ENCODE peak calls at places on chromosomes 11 and 22, in five cellular contexts. One of them, this sample, is unnamed.

GRCh38 chr11:63567044-63567840 is 4.1 kb upstream of the PLAAT2 start:
- DNase-seq in GM12891: no peak
- DNase-seq in H1: no peak
- DNase-seq in GM12878: peak; percentile 95
- DNase-seq in SK-N-SH: no peak
- DNase-seq in this sample: no peak

GRCh38 chr11:128318856-128319474 is 268.4 kb downstream of the ETS1 start:
- DNase-seq in GM12891: no peak
- DNase-seq in H1: no peak
- DNase-seq in GM12878: peak; percentile 93
- DNase-seq in SK-N-SH: no peak
- DNase-seq in this sample: no peak

GRCh38 chr11:43547411-43547718 is 133.2 kb upstream of the HSD17B12 start:
- DNase-seq in GM12891: no peak
- DNase-seq in H1: peak; percentile 54
- DNase-seq in GM12878: no peak
- DNase-seq in SK-N-SH: no peak
- DNase-seq in this sample: no peak

GRCh38 chr11:46249103-46249942 is 28.1 kb upstream of the CREB3L1 start:
- DNase-seq in GM12891: no peak
- DNase-seq in H1: no peak
- DNase-seq in GM12878: no peak
- DNase-seq in SK-N-SH: no peak
- DNase-seq in this sample: no peak

GRCh38 chr11:5499671-5500070 is 10.1 kb downstream of the UBQLN3 start:
- DNase-seq in GM12891: no peak
- DNase-seq in H1: no peak
- DNase-seq in GM12878: no peak
- DNase-seq in SK-N-SH: no peak
- DNase-seq in this sample: no peak

GRCh38 chr11:111569476-111569875 is 29.0 kb downstream of the LAYN start:
- DNase-seq in GM12891: no peak
- DNase-seq in H1: no peak
- DNase-seq in GM12878: no peak
- DNase-seq in SK-N-SH: no peak
- DNase-seq in this sample: no peak

GRCh38 chr11:34155759-34156062 is 50.3 kb downstream of the NAT10 start:
- DNase-seq in GM12891: no peak
- DNase-seq in H1: no peak
- DNase-seq in GM12878: no peak
- DNase-seq in SK-N-SH: no peak
- DNase-seq in this sample: no peak

GRCh38 chr22:49826603-49827306 is 918 bp downstream of the BRD1 start:
- DNase-seq in GM12891: no peak
- DNase-seq in H1: peak; percentile 60
- DNase-seq in GM12878: no peak
- DNase-seq in SK-N-SH: peak; percentile 66
- DNase-seq in this sample: no peak

GRCh38 chr11:68549789-68550484 is 89.4 kb downstream of the PPP6R3 start:
- DNase-seq in GM12891: no peak
- DNase-seq in H1: no peak
- DNase-seq in GM12878: no peak
- DNase-seq in SK-N-SH: no peak
- DNase-seq in this sample: no peak

GRCh38 chr11:104594228-104594958 is 303.9 kb downstream of the CASP12 start:
- DNase-seq in GM12891: no peak
- DNase-seq in H1: no peak
- DNase-seq in GM12878: no peak
- DNase-seq in SK-N-SH: no peak
- DNase-seq in this sample: no peak

GRCh38 chr11:63845305-63845704 is 6.4 kb downstream of the MARK2 start:
- DNase-seq in GM12891: no peak
- DNase-seq in H1: no peak
- DNase-seq in GM12878: no peak
- DNase-seq in SK-N-SH: no peak
- DNase-seq in this sample: no peak

GRCh38 chr11:81394324-81394723 is 1339.3 kb downstream of the FAM181B start:
- DNase-seq in GM12891: no peak
- DNase-seq in H1: no peak
- DNase-seq in GM12878: no peak
- DNase-seq in SK-N-SH: no peak
- DNase-seq in this sample: no peak

DNA sequence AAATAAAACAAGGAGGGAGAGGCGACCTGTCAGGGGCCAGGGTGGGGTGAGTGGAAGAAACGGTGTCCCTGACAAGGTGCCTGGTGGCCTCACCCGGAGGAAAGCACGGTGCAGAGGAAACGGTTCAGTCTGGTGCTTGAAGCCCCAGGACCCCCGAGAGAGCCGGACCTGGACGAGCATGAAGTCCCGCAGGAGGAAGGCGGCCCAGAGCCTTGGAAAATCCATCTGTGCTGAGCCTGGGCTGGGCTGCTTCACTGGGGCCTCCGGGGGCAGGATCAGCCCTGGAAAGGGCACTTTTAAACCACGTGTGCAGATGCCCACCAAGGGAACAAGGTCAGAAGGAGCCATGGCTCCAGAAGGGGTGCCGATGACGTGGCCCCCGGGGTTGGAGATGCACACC is 467.3 kb downstream of the OPCML start:
- DNase-seq in GM12891: no peak
- DNase-seq in H1: no peak
- DNase-seq in GM12878: no peak
- DNase-seq in SK-N-SH: no peak
- DNase-seq in this sample: no peak
- TF ChIP-seq TAF1 in GM12891: no peak
- TF ChIP-seq TAF1 in H1: no peak
- TF ChIP-seq TAF1 in GM12878: no peak
- TF ChIP-seq TAF1 in SK-N-SH: no peak
- TF ChIP-seq TAF1 in this sample: no peak

DNA sequence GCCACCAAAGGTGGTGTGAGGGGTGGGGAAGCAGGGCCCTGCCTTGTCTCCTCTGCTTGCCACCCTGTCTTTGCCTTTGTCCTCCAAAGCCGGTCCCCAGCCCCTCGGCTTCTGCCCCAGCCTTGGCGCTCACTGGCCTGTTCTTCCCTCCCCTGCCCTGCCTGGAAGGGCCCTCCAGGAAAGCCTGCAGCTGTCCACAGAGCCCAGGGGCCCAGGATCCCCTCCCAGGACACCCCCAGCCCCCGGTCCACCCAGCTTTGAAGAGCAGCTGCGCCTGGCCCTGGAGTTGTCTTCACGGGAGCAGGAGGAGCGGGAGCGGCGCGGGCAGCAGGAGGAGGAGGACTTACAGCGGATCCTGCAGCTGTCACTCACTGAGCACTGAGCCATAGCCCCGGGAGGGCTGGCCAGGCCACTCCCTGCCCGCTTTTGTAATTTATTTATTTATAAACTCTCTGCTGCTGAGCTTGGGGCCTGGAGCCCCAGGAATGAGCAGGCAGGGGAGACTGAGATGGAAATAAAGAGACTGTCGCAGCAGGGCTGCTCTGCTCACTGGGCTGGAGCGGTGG is 1.3 kb upstream of the SSH3 start:
- DNase-seq in GM12891: no peak
- DNase-seq in H1: peak; percentile 75
- DNase-seq in GM12878: no peak
- DNase-seq in SK-N-SH: no peak
- DNase-seq in this sample: peak; percentile 13
- TF ChIP-seq POLR2AphosphoS5 in GM12891: no peak
- TF ChIP-seq POLR2AphosphoS5 in H1: no peak
- TF ChIP-seq POLR2AphosphoS5 in GM12878: no peak
- TF ChIP-seq POLR2AphosphoS5 in SK-N-SH: no peak
- TF ChIP-seq POLR2AphosphoS5 in this sample: no peak

GRCh38 chr11:44877908-44878459 is 72.7 kb downstream of the TP53I11 start:
- DNase-seq in GM12891: no peak
- DNase-seq in H1: no peak
- DNase-seq in GM12878: no peak
- DNase-seq in SK-N-SH: no peak
- DNase-seq in this sample: no peak
- TF ChIP-seq TAF1 in GM12891: no peak
- TF ChIP-seq TAF1 in H1: no peak
- TF ChIP-seq TAF1 in GM12878: no peak
- TF ChIP-seq TAF1 in SK-N-SH: no peak
- TF ChIP-seq TAF1 in this sample: no peak

GRCh38 chr22:36977947-36978660 is 41.1 kb downstream of the TST start:
- DNase-seq in GM12891: peak; percentile 91
- DNase-seq in H1: peak; percentile 88
- DNase-seq in GM12878: peak; percentile 57
- DNase-seq in SK-N-SH: peak; percentile 96
- DNase-seq in this sample: peak; percentile 87
- TF ChIP-seq POLR2AphosphoS5 in GM12891: no peak
- TF ChIP-seq POLR2AphosphoS5 in H1: no peak
- TF ChIP-seq POLR2AphosphoS5 in GM12878: no peak
- TF ChIP-seq POLR2AphosphoS5 in SK-N-SH: no peak
- TF ChIP-seq POLR2AphosphoS5 in this sample: no peak

GRCh38 chr22:46036558-46037408 is 59.8 kb upstream of the WNT7B start:
- DNase-seq in GM12891: no peak
- DNase-seq in H1: no peak
- DNase-seq in GM12878: no peak
- DNase-seq in SK-N-SH: peak; percentile 69
- DNase-seq in this sample: no peak
- TF ChIP-seq TAF1 in GM12891: no peak
- TF ChIP-seq TAF1 in H1: no peak
- TF ChIP-seq TAF1 in GM12878: no peak
- TF ChIP-seq TAF1 in SK-N-SH: no peak
- TF ChIP-seq TAF1 in this sample: no peak

This sample was measured in GM12892.